ENCODE peak calls at places on chromosomes 12 and 14, in six cellular contexts. N is lung, O is fibroblast of the aortic adventitia, G is tibial nerve, J is GM23338, H is mammary epithelial cell. B is an unnamed sample.

GRCh38 chr14:21861153-21861552 is 187.5 kb upstream of the OR4E1 start:
- DNase-seq in N (no peak), O (no peak), G (no peak), J (no peak), H (no peak), B (no peak)

GRCh38 chr12:101243074-101243473 is 33.0 kb upstream of the SLC5A8 start:
- DNase-seq in N (no peak), O (peak), G (no peak), J (no peak), H (peak), B (peak)

GRCh38 chr12:23621910-23622309 is 327.6 kb downstream of the SOX5 start:
- DNase-seq in N (no peak), O (no peak), G (no peak), J (no peak), H (no peak), B (no peak)

GRCh38 chr12:22974865-22975264 is 349.9 kb downstream of the ETNK1 start:
- DNase-seq in N (no peak), O (peak), G (no peak), J (no peak), H (peak), B (peak)

GRCh38 chr14:56002316-56002715 is 115.9 kb upstream of the PELI2 start:
- DNase-seq in N (no peak), O (no peak), G (no peak), J (no peak), H (no peak), B (no peak)

GRCh38 chr12:1496162-1496925 is 98.0 kb downstream of the FBXL14 start:
- DNase-seq in N (no peak), O (peak), G (no peak), J (no peak), H (no peak), B (peak)

GRCh38 chr12:118617922-118618450 is 241.6 kb downstream of the SUDS3 start:
- DNase-seq in N (no peak), O (no peak), G (no peak), J (peak), H (no peak), B (no peak)

GRCh38 chr12:121711925-121712461 is 559 bp upstream of the TMEM120B start:
- DNase-seq in N (peak), O (peak), G (peak), J (peak), H (no peak), B (peak)

GRCh38 chr14:91249841-91250616 is 5.5 kb upstream of the GPR68 start:
- DNase-seq in N (peak), O (no peak), G (no peak), J (no peak), H (peak), B (peak)

GRCh38 chr12:26118356-26118755 is 6.5 kb downstream of the BHLHE41 start:
- DNase-seq in N (no peak), O (no peak), G (no peak), J (no peak), H (no peak), B (no peak)

GRCh38 chr12:110256780-110257431 is 24.1 kb upstream of the ATP2A2 start:
- DNase-seq in N (peak), O (no peak), G (peak), J (no peak), H (no peak), B (no peak)

GRCh38 chr14:63899953-63900352 is 47.1 kb downstream of the SYNE2 start:
- DNase-seq in N (no peak), O (no peak), G (no peak), J (no peak), H (no peak), B (no peak)

GRCh38 chr12:44874981-44875416 is 1.1 kb downstream of the NELL2 start:
- DNase-seq in N (no peak), O (no peak), G (no peak), J (peak), H (no peak), B (no peak)

GRCh38 chr14:79825046-79825521 is 386.2 kb downstream of the DIO2 start:
- DNase-seq in N (no peak), O (peak), G (peak), J (no peak), H (no peak), B (peak)

GRCh38 chr14:100303179-100303578 is 3.1 kb downstream of the SLC25A29 start:
- DNase-seq in N (no peak), O (peak), G (no peak), J (peak), H (no peak), B (no peak)

GRCh38 chr14:52716160-52716559 is 9.2 kb downstream of the PSMC6 start:
- DNase-seq in N (no peak), O (no peak), G (no peak), J (no peak), H (no peak), B (no peak)

GRCh38 chr12:102406033-102406584 is 74.3 kb downstream of the IGF1 start:
- DNase-seq in N (no peak), O (peak), G (peak), J (no peak), H (peak), B (peak)

DNA sequence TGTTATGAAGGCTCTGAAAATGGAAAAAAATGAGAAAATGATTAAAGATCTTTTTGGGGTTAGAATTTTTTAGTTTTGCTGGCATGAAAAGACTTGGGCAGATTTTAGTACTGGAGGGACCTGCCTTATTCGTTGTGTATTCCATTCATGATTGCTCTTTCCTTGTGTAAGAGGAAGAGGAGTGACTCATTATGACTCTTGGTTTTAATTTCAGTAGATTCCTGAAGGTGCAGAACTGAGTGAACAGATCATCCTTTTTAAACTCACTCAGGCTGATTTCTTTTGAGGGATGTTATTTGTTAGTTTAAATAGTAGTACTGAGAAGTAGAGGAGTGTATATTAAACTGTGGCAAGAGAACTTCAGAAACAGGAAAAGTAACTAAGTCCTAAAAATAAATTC is 41.6 kb downstream of the AKAP6 start:
- DNase-seq in N (no peak), O (peak), G (no peak), J (no peak), H (peak), B (peak)
- H3K4me3 ChIP-seq in N (no peak), O (no peak), G (no peak), J (no peak), H (no peak), B (no peak)

GRCh38 chr14:73494593-73494992 is 3.9 kb downstream of the RIOX1 start:
- DNase-seq in N (no peak), O (no peak), G (no peak), J (no peak), H (no peak), B (no peak)

GRCh38 chr14:73491256-73491976 is 683 bp downstream of the RIOX1 start:
- DNase-seq in N (peak), O (peak), G (peak), J (peak), H (peak), B (peak)

GRCh38 chr14:73489481-73490175 is 1.1 kb upstream of the RIOX1 start:
- DNase-seq in N (no peak), O (no peak), G (no peak), J (peak), H (no peak), B (no peak)

GRCh38 chr14:73491977-73492552 is 1.3 kb downstream of the RIOX1 start:
- DNase-seq in N (no peak), O (no peak), G (no peak), J (peak), H (no peak), B (no peak)

DNA sequence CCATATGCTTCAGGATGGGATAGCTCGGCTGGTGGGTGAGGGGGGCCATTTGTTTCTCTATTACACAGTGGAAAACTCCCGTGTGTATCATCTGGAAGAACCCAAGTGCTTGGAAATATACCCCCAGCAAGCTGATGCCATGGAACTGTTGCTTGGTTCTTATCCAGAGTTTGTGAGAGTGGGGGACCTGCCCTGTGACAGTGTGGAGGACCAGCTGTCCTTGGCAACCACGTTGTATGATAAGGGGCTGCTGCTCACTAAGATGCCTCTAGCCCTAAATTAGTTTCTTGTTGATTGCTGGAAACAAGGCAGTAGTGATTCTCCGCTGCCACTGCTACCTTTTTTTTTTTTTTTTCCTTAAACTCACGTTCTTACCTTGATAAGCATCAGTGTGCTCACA is 1.9 kb downstream of the RIOX1 start:
- DNase-seq in N (no peak), O (no peak), G (no peak), J (no peak), H (no peak), B (no peak)
- H3K4me3 ChIP-seq in N (no peak), O (peak), G (peak), J (peak), H (no peak), B (no peak)

GRCh38 chr14:54786191-54786755 is 116.4 kb downstream of the GCH1 start:
- DNase-seq in N (no peak), O (no peak), G (no peak), J (no peak), H (no peak), B (no peak)
- H3K4me3 ChIP-seq in N (no peak), O (no peak), G (no peak), J (no peak), H (no peak), B (no peak)

DNA sequence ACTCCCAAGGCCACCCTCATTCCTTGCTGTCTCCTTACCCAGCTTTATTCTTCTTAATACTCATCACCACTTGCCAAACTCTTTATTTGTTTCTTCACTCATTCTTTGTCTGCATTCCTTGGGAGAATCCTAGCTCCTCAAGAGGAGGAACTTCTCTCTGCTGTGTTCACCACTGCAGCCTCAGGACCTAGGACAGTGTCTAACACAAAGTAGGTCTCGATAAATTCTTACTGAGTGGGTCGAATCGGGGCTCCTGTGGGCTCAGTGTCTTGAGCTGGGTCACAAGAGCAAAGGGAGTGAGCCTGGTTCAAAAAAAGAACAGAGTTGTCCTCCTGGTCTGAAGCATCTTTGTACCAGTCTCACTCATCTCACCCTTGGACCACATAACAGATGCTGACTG is 224.1 kb upstream of the TMEM132C start:
- DNase-seq in N (no peak), O (no peak), G (no peak), J (no peak), H (no peak), B (no peak)
- H3K4me3 ChIP-seq in N (no peak), O (no peak), G (no peak), J (no peak), H (no peak), B (no peak)

GRCh38 chr12:53973093-53974042 is at the start of gene HOXC11:
- DNase-seq in N (no peak), O (no peak), G (no peak), J (peak), H (peak), B (no peak)

GRCh38 chr12:53971686-53972085 is 1.2 kb upstream of the HOXC11 start:
- DNase-seq in N (no peak), O (no peak), G (no peak), J (no peak), H (no peak), B (no peak)

GRCh38 chr12:53972152-53972702 is 699 bp upstream of the HOXC11 start:
- DNase-seq in N (no peak), O (no peak), G (no peak), J (no peak), H (peak), B (peak)

GRCh38 chr12:53971129-53971528 is 1.8 kb upstream of the HOXC11 start:
- DNase-seq in N (no peak), O (no peak), G (no peak), J (no peak), H (no peak), B (no peak)

DNA sequence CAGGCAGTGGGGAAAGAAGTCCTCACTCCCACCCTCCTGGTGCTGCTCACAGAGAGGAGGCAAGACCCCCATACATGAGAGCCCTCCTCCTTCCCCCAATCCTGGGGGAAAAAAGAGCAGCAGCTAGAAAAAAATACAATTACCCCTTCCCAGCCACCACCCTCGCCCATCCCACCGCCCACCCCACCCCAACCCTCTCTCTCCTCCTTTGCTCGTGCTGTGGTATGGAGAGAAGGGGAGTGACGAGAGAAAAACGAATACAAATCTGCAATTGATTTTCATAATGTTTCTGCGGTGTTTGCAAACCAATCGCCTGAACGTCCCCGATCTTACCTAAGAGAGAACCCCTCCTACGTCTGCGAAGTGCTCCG is 219 bp upstream of the HOXC11 start:
- DNase-seq in N (no peak), O (no peak), G (no peak), J (no peak), H (no peak), B (no peak)
- H3K4me3 ChIP-seq in N (no peak), O (no peak), G (no peak), J (peak), H (no peak), B (no peak)

DNA sequence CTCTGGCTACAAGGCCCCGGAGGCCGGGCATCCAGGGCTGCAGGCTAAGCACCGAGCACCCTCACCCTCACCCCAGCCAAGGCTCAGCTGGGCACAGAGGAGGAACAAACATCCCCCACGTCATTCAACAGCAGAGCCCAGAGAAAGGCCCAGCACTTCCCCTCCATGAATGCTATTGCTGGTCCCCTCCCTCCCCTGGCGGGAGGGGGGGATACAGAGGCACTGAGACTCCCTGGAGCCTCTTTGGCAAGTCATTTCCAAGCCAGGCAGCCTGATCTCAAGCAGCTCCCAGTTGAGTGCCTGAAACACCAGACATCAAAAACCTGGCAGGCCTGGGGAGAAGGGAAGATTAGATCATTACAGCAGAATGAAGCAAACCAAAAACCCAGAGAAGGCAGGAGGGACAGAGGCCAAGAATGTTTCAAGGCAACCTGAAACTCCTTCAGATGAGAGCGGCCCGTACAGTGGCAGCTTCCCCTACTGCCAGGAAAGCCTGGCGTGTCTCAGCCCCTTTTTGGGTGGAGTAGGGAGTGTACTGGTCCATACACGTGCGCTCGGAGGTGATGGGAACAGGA is 92.1 kb downstream of the LRRC74A start:
- DNase-seq in N (peak), O (peak), G (peak), J (no peak), H (no peak), B (no peak)
- H3K4me3 ChIP-seq in N (no peak), O (peak), G (no peak), J (no peak), H (no peak), B (no peak)